ENCODE peak calls at places on chromosomes 13 and 19, in six cellular contexts. D is SK-N-SH; W is NCI-H1092; Z is stimulated activated CD4-positive, alpha-beta T cell treated with anti-CD3 and anti-CD28 coated beads, Interleukin-15, amount 100 ng/mL, for 24 hours; P is psoas muscle; F is astrocyte of the cerebellum. Q is an unnamed sample.

GRCh38 chr13:27132538-27132937 is 39.1 kb downstream of the USP12 start:
- DNase-seq in D (no peak), W (no peak), P (no peak), Z (no peak), F (no peak), Q (no peak)

GRCh38 chr19:52248256-52248655 is 21.1 kb upstream of the ZNF766 start:
- DNase-seq in F (no peak), W (peak; percentile 29), P (peak; percentile 43), Z (peak; percentile 71), D (peak; percentile 34), Q (peak; percentile 43)

GRCh38 chr13:37656247-37656940 is 57.8 kb upstream of the POSTN start:
- DNase-seq in Z (no peak), D (no peak), P (no peak), F (peak; percentile 38), W (no peak), Q (no peak)

GRCh38 chr19:49773663-49774305 is 7.0 kb downstream of the AP2A1 start:
- DNase-seq in P (no peak), W (no peak), F (no peak), D (no peak), Z (no peak), Q (no peak)

GRCh38 chr13:32645854-32646253 is 59.6 kb downstream of the PDS5B start:
- DNase-seq in F (no peak), P (no peak), D (no peak), Z (peak; percentile 55), W (no peak), Q (no peak)

GRCh38 chr13:28744091-28744536 is 25.3 kb upstream of the SLC46A3 start:
- DNase-seq in W (no peak), D (no peak), P (no peak), F (peak; percentile 73), Z (no peak), Q (no peak)

GRCh38 chr13:92463134-92463533 is 763.5 kb upstream of the GPC6 start:
- DNase-seq in Z (no peak), W (peak; percentile 93), D (no peak), P (no peak), F (no peak), Q (no peak)

GRCh38 chr13:39036212-39036611 is 1.7 kb downstream of the PROSER1 start:
- DNase-seq in F (no peak), Z (peak; percentile 23), W (no peak), D (no peak), P (no peak), Q (no peak)

GRCh38 chr19:48879025-48879572 is 6.9 kb downstream of the PPP1R15A start:
- DNase-seq in Z (no peak), D (no peak), F (no peak), W (no peak), P (no peak), Q (no peak)

GRCh38 chr19:11674067-11674492 is 64.7 kb downstream of the ZNF823 start:
- DNase-seq in F (no peak), Z (no peak), W (no peak), D (no peak), P (no peak), Q (no peak)

GRCh38 chr19:10424011-10424637 is 3.8 kb downstream of the PDE4A start:
- DNase-seq in W (peak; percentile 26), Z (peak; percentile 78), F (no peak), P (peak; percentile 83), D (peak; percentile 97), Q (peak; percentile 77)

GRCh38 chr13:87376081-87376480 is 295.1 kb upstream of the SLITRK5 start:
- DNase-seq in P (no peak), Z (no peak), W (no peak), F (no peak), D (no peak), Q (no peak)

GRCh38 chr13:50894042-50894441 is 15.5 kb upstream of the RNASEH2B start:
- DNase-seq in Z (no peak), F (no peak), W (no peak), D (no peak), P (no peak), Q (no peak)

GRCh38 chr13:112711528-112712265 is 21.9 kb downstream of the ATP11A start:
- DNase-seq in P (peak; percentile 83), Z (no peak), F (peak; percentile 83), W (no peak), D (no peak), Q (peak; percentile 77)

GRCh38 chr13:90510319-90510718 is 837.2 kb upstream of the MIR17HG start:
- DNase-seq in F (no peak), D (no peak), W (no peak), Z (no peak), P (no peak), Q (no peak)

GRCh38 chr13:108214511-108215383 is 589 bp downstream of the LIG4 start:
- DNase-seq in D (peak; percentile 36), Z (no peak), W (no peak), F (no peak), P (peak; percentile 19), Q (no peak)

GRCh38 chr13:31172535-31172934 is 10.8 kb upstream of the HSPH1 start:
- DNase-seq in Z (no peak), D (no peak), W (no peak), P (no peak), F (peak; percentile 80), Q (no peak)